ENCODE peak calls at places on chromosomes 4 and X, in eight cellular contexts. C is body of pancreas, Y is prostate gland, E is stomach, T is HCT116, W is gastrocnemius medialis, A is upper lobe of left lung, X is right lobe of liver. F is an unnamed sample.

GRCh38 chr4:108877821-108878220 is 115.0 kb upstream of the ETNPPL start:
- DNase-seq in C (no peak), Y (no peak), E (no peak), T (no peak), W (no peak), A (no peak), X (no peak), F (no peak)

GRCh38 chr4:67980512-67980911 is 17.2 kb upstream of the TMPRSS11A start:
- DNase-seq in C (no peak), Y (no peak), E (no peak), T (no peak), W (no peak), A (no peak), X (no peak), F (no peak)

GRCh38 chr4:105061136-105061696 is 85.5 kb upstream of the TET2 start:
- DNase-seq in C (peak), Y (peak), E (no peak), T (peak), W (no peak), A (peak), X (no peak), F (no peak)

GRCh38 chr4:33658971-33659370 is 2585.3 kb downstream of the ARAP2 start:
- DNase-seq in C (no peak), Y (no peak), E (no peak), T (no peak), W (no peak), A (no peak), X (no peak), F (no peak)

GRCh38 chr4:22237155-22237751 is 278.6 kb downstream of the ADGRA3 start:
- DNase-seq in C (peak), Y (peak), E (peak), T (peak), W (no peak), A (no peak), X (peak), F (peak)

GRCh38 chr4:159174645-159175147 is 71.8 kb downstream of the RAPGEF2 start:
- DNase-seq in C (no peak), Y (no peak), E (no peak), T (no peak), W (no peak), A (no peak), X (no peak), F (no peak)

GRCh38 chrX:19548934-19549333 is 33.6 kb upstream of the MAP3K15 start:
- DNase-seq in C (no peak), Y (no peak), E (no peak), T (no peak), W (no peak), A (no peak), X (no peak), F (no peak)

GRCh38 chr4:88008133-88008621 is 742 bp downstream of the PKD2 start:
- DNase-seq in C (peak), Y (peak), E (peak), T (no peak), W (no peak), A (no peak), X (peak), F (no peak)

GRCh38 chrX:71081348-71082148 is 13.4 kb upstream of the SNX12 start:
- DNase-seq in C (no peak), Y (no peak), E (no peak), T (no peak), W (no peak), A (no peak), X (no peak), F (no peak)

GRCh38 chr4:55993994-55994657 is 45.4 kb downstream of the CEP135 start:
- DNase-seq in C (no peak), Y (no peak), E (no peak), T (no peak), W (no peak), A (no peak), X (no peak), F (no peak)

GRCh38 chr4:94403735-94404134 is 48.0 kb upstream of the PDLIM5 start:
- DNase-seq in C (no peak), Y (no peak), E (no peak), T (no peak), W (no peak), A (no peak), X (no peak), F (no peak)

GRCh38 chrX:131812847-131813825 is 210.0 kb upstream of the STK26 start:
- DNase-seq in C (peak), Y (no peak), E (peak), T (no peak), W (no peak), A (peak), X (peak), F (no peak)

GRCh38 chrX:39777623-39778025 is 320.1 kb downstream of the BCOR start:
- DNase-seq in C (no peak), Y (no peak), E (no peak), T (no peak), W (no peak), A (no peak), X (no peak), F (no peak)

GRCh38 chrX:137052641-137053235 is 18.9 kb upstream of the GPR101 start:
- DNase-seq in C (no peak), Y (no peak), E (no peak), T (no peak), W (no peak), A (no peak), X (peak), F (no peak)

GRCh38 chr4:161564230-161564834 is 599.5 kb downstream of the FSTL5 start:
- DNase-seq in C (no peak), Y (no peak), E (no peak), T (no peak), W (no peak), A (no peak), X (no peak), F (no peak)

GRCh38 chrX:22373766-22374165 is 101.1 kb downstream of the CBLL2 start:
- DNase-seq in C (no peak), Y (no peak), E (no peak), T (no peak), W (no peak), A (no peak), X (no peak), F (no peak)

GRCh38 chr4:1834047-1834769 is 21.7 kb downstream of the LETM1 start:
- DNase-seq in C (no peak), Y (no peak), E (no peak), T (no peak), W (no peak), A (no peak), X (no peak), F (no peak)

GRCh38 chr4:1831331-1831730 is 24.6 kb downstream of the LETM1 start:
- DNase-seq in C (no peak), Y (no peak), E (no peak), T (no peak), W (no peak), A (no peak), X (no peak), F (no peak)

GRCh38 chr4:1830642-1831228 is 25.2 kb downstream of the LETM1 start:
- DNase-seq in C (no peak), Y (no peak), E (no peak), T (no peak), W (no peak), A (no peak), X (no peak), F (no peak)

GRCh38 chr4:1832690-1833089 is 23.3 kb downstream of the LETM1 start:
- DNase-seq in C (no peak), Y (no peak), E (no peak), T (no peak), W (no peak), A (no peak), X (no peak), F (no peak)

DNA sequence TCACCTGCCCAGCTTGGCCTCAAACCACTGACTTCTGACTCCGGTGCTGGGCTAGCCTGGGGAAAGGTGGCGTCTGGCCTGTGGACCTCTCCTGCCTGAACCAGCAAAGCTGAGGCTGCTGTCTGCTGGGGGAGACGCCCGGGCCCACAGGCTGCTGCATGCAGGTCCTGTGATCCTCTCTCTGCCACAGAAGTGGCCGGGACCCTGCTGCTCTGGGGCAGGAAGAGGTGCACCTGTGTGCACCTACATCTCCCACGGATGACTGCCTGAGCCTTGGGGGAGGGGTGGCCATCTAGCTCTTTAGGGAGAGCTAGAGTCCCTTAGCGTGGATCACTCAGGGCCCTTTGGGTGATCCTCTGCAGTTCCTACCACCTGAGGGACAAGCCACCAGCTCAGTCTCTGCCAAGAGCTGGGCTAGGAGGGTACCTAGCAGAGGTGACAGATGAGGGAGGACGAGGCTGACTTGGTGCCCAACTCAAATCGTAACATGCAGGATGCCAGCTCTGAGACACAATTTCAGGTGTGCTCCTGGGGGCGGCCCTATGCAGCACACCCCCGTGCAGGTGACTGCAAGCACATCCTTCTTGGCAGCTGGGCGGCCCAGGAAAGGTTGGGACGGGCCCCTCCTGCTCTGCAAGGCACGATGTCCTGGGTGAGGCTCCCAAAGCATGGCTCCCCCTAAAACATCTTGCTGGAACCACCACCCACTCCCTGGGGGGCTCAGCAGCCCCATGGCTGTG is 22.5 kb downstream of the LETM1 start:
- DNase-seq in C (no peak), Y (no peak), E (no peak), T (no peak), W (no peak), A (no peak), X (no peak), F (no peak)
- TF ChIP-seq POLR2A in C (no peak), Y (no peak), E (no peak), T (no peak), W (no peak), A (no peak), X (no peak), F (no peak)

GRCh38 chrX:318739-319578 is at the start of gene GTPBP6:
- DNase-seq in C (peak), Y (peak), E (peak), T (peak), W (peak), A (peak), X (peak), F (peak)
- TF ChIP-seq POLR2A in C (peak), Y (peak), E (no peak), T (peak), W (peak), A (peak), X (peak), F (peak)

DNA sequence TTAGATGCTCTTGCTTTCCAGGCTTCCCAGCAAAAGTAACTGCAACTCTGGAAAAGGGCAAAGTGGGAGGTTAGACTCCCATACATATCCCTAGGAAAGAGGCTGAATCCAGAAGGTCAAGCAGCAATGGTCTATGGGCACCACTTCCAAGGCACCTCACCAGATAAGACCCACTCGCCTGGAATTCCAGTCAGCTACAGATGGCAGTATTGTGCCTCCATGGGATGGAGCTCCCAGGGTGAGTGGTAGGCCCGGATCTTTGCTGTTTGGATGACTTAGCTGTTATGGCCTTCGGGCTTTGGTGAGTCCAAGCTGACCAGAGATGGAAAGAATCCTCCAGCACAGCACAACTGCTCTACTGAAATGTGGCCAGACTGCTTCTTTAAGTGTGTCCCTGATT is 688.0 kb downstream of the PCDH19 start:
- DNase-seq in C (no peak), Y (no peak), E (no peak), T (no peak), W (no peak), A (no peak), X (no peak), F (no peak)
- TF ChIP-seq POLR2A in C (no peak), Y (no peak), E (no peak), T (no peak), W (no peak), A (no peak), X (no peak), F (no peak)

DNA sequence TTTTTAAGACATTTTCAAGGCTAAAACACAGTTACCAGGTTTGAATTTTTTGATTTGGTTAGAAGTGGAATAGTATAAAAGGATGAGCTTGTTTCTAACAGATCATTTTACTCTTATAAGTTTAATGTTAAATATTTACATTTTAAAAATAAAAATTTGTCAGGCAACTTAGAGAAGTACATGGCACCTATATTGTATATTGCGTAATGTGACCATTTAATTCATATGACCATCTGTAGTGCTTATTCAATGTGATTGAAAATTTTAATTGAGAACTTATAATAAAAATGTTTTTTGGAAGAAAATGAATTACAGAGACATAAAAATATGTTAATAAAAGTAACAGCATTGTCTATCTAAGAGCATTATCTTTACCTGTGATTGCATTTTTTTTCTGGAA is 1632.4 kb downstream of the RPA4 start:
- DNase-seq in C (no peak), Y (no peak), E (no peak), T (no peak), W (no peak), A (no peak), X (no peak), F (no peak)
- TF ChIP-seq POLR2A in C (no peak), Y (no peak), E (no peak), T (no peak), W (no peak), A (no peak), X (no peak), F (no peak)

F was measured in H54.